ENCODE peak calls at places on chromosomes 13 and 19, in eight cellular contexts. S is heart right ventricle; X is astrocyte; Y is CD4-positive, CD25-positive, alpha-beta regulatory T cell; E is tibial nerve; B is colonic mucosa; Q is A549; L is NT2/D1. W is an unnamed sample.

GRCh38 chr19:44955500-44956439 is 590 bp downstream of the CLPTM1 start:
- DNase-seq in S (no peak), X (no peak), Y (no peak), E (no peak), B (no peak), Q (no peak), L (no peak), W (no peak)

GRCh38 chr13:70324519-70324918 is 216.3 kb upstream of the KLHL1 start:
- DNase-seq in S (no peak), X (no peak), Y (no peak), E (no peak), B (peak; percentile 20), Q (no peak), L (no peak), W (no peak)

GRCh38 chr19:53182202-53182601 is 11.0 kb downstream of the ZNF665 start:
- DNase-seq in S (no peak), X (peak; percentile 91), Y (no peak), E (no peak), B (no peak), Q (no peak), L (no peak), W (no peak)

GRCh38 chr19:41367848-41368301 is 3.9 kb upstream of the B9D2 start:
- DNase-seq in S (no peak), X (peak; percentile 97), Y (no peak), E (no peak), B (no peak), Q (peak; percentile 77), L (no peak), W (no peak)

GRCh38 chr13:76019421-76020044 is 383.4 kb downstream of the LMO7 start:
- DNase-seq in S (peak; percentile 4), X (no peak), Y (no peak), E (no peak), B (peak; percentile 23), Q (peak; percentile 18), L (peak; percentile 25), W (no peak)

GRCh38 chr19:18167975-18168645 is 5.5 kb upstream of the IFI30 start:
- DNase-seq in S (no peak), X (no peak), Y (peak; percentile 42), E (no peak), B (no peak), Q (no peak), L (no peak), W (no peak)

GRCh38 chr19:44789943-44790467 is 12.3 kb downstream of the CBLC start:
- DNase-seq in S (no peak), X (no peak), Y (no peak), E (no peak), B (no peak), Q (no peak), L (no peak), W (no peak)

GRCh38 chr19:32869369-32870153 is at the start of gene SLC7A9:
- DNase-seq in S (no peak), X (no peak), Y (no peak), E (no peak), B (no peak), Q (no peak), L (no peak), W (no peak)

GRCh38 chr13:30652746-30653145 is 35.0 kb downstream of the USPL1 start:
- DNase-seq in S (no peak), X (no peak), Y (no peak), E (no peak), B (no peak), Q (no peak), L (no peak), W (no peak)

GRCh38 chr13:82136880-82137279 is 1745.4 kb downstream of the SLITRK1 start:
- DNase-seq in S (no peak), X (no peak), Y (no peak), E (no peak), B (no peak), Q (no peak), L (no peak), W (no peak)

GRCh38 chr13:103528437-103528836 is 462.2 kb upstream of the SLC10A2 start:
- DNase-seq in S (no peak), X (no peak), Y (no peak), E (no peak), B (no peak), Q (no peak), L (no peak), W (no peak)

GRCh38 chr13:65943711-65944110 is 1286.4 kb downstream of the PCDH9 start:
- DNase-seq in S (no peak), X (peak; percentile 44), Y (no peak), E (no peak), B (no peak), Q (no peak), L (no peak), W (no peak)

GRCh38 chr19:11611730-11612129 is 14.4 kb downstream of the ZNF627 start:
- DNase-seq in S (no peak), X (no peak), Y (no peak), E (no peak), B (no peak), Q (no peak), L (no peak), W (no peak)

GRCh38 chr19:18057557-18057956 is 29.2 kb downstream of the IL12RB1 start:
- DNase-seq in S (peak; percentile 24), X (no peak), Y (no peak), E (peak; percentile 29), B (peak; percentile 59), Q (no peak), L (no peak), W (no peak)

GRCh38 chr19:10412257-10412977 is 7.9 kb upstream of the PDE4A start:
- DNase-seq in S (no peak), X (no peak), Y (no peak), E (no peak), B (no peak), Q (no peak), L (no peak), W (no peak)

GRCh38 chr13:113105032-113105993 is at the start of gene F7:
- DNase-seq in S (no peak), X (no peak), Y (no peak), E (no peak), B (peak; percentile 41), Q (peak; percentile 69), L (no peak), W (no peak)

GRCh38 chr13:63433546-63434150 is 2018.0 kb upstream of the PCDH20 start:
- DNase-seq in S (no peak), X (peak; percentile 62), Y (no peak), E (no peak), B (no peak), Q (peak; percentile 5), L (no peak), W (no peak)

GRCh38 chr13:41780736-41781708 is 179.9 kb downstream of the VWA8 start:
- DNase-seq in S (peak; percentile 11), X (peak; percentile 88), Y (no peak), E (no peak), B (no peak), Q (peak; percentile 19), L (no peak), W (no peak)

GRCh38 chr13:39457274-39457673 is 145.7 kb downstream of the LHFPL6 start:
- DNase-seq in S (no peak), X (no peak), Y (no peak), E (no peak), B (no peak), Q (no peak), L (no peak), W (no peak)
- H3K4me1 ChIP-seq in S (peaks cover 84% of the 10 kb centered on the region), X (no peaks in the 10 kb centered on the region), Y (no peaks in the 10 kb centered on the region), E (no peaks in the 10 kb centered on the region), B (no peaks in the 10 kb centered on the region), Q (no peaks in the 10 kb centered on the region), L (no peaks in the 10 kb centered on the region), W (peaks cover 9% of the 10 kb centered on the region)

DNA sequence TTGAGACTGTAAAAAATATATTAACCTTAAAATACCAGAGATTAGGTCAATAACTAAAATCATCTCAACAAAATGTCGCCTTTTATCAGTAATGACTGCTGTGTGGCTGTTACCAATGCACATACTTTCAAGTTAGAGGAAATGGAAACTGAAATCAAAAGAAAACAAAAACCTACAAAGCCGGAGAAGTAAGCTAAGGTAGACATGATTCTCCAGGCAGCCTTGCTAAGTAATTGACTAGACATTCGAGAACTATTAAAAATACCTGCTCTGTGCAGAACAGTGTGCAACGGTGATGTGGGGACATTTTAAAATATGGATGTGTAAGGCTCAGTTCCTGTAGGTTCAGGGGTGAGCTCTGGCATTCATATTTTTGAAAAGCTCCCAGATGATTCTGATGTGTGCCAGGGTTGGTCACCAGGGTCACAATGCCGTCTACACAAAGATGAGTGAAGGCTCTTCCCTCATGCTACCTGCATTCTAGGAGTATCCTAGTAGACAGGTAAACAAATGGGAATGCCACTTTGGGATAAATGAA is 613 bp upstream of the EPSTI1 start:
- DNase-seq in S (no peak), X (no peak), Y (no peak), E (no peak), B (no peak), Q (no peak), L (no peak), W (no peak)
- H3K4me3 ChIP-seq in S (peak overlapping the region; percentile 76), X (peak overlapping the region; percentile 79), Y (peak overlapping the region; percentile 99), E (peak overlapping the region; percentile 62), B (peak overlapping the region; percentile 64), Q (no peak overlapping the region), L (no peak overlapping the region), W (peak overlapping the region; percentile 87)

GRCh38 chr13:51422484-51422883 is 30.4 kb downstream of the INTS6 start:
- DNase-seq in S (no peak), X (no peak), Y (no peak), E (no peak), B (no peak), Q (no peak), L (no peak), W (no peak)
- H3K4me1 ChIP-seq in S (peaks cover 70% of the 10 kb centered on the region), X (peaks cover 3% of the 10 kb centered on the region), Y (peaks cover 61% of the 10 kb centered on the region), E (no peaks in the 10 kb centered on the region), B (no peaks in the 10 kb centered on the region), Q (peaks cover 4% of the 10 kb centered on the region), L (no peaks in the 10 kb centered on the region), W (peaks cover 35% of the 10 kb centered on the region)

GRCh38 chr19:48444933-48445194 is 919 bp upstream of the GRWD1 start:
- DNase-seq in S (no peak), X (no peak), Y (no peak), E (no peak), B (no peak), Q (no peak), L (no peak), W (no peak)
- H3K4me3 ChIP-seq in S (peak overlapping the region; percentile 88), X (peak overlapping the region; percentile 100), Y (peak overlapping the region; percentile 95), E (peak overlapping the region; percentile 84), B (peak overlapping the region; percentile 93), Q (peak overlapping the region; percentile 81), L (peak overlapping the region; percentile 93), W (peak overlapping the region; percentile 79)

GRCh38 chr13:89923731-89924130 is 1423.8 kb upstream of the MIR17HG start:
- DNase-seq in S (no peak), X (peak; percentile 14), Y (no peak), E (no peak), B (no peak), Q (no peak), L (no peak), W (no peak)
- H3K4me1 ChIP-seq in S (no peaks in the 10 kb centered on the region), X (no peaks in the 10 kb centered on the region), Y (no peaks in the 10 kb centered on the region), E (no peaks in the 10 kb centered on the region), B (no peaks in the 10 kb centered on the region), Q (peaks cover 4% of the 10 kb centered on the region), L (no peaks in the 10 kb centered on the region), W (no peaks in the 10 kb centered on the region)

GRCh38 chr19:52028780-52029123 is 573 bp upstream of the ZNF614 start:
- DNase-seq in S (no peak), X (no peak), Y (no peak), E (no peak), B (no peak), Q (no peak), L (no peak), W (no peak)
- H3K4me3 ChIP-seq in S (peak overlapping the region; percentile 83), X (peak overlapping the region; percentile 93), Y (peak overlapping the region; percentile 91), E (peak overlapping the region; percentile 73), B (peak overlapping the region; percentile 54), Q (peak overlapping the region; percentile 65), L (peak overlapping the region; percentile 92), W (peak overlapping the region; percentile 90)